ENCODE peak calls at places on chromosomes 6 and 20, in ten cellular contexts. N, P, F, M, B, W, C, X, T and O are unnamed samples.
A peak's percentile ranks its signal among the peaks of the same experiment; 100 is the strongest.

GRCh38 chr6:109183109-109183508 is 87.8 kb downstream of the CEP57L1 start:
- DNase-seq in N (no peak), P (no peak), F (no peak), M (no peak), B (no peak), W (no peak), C (no peak), X (no peak), T (no peak), O (no peak)

GRCh38 chr6:5435449-5435848 is 174.1 kb downstream of the FARS2 start:
- DNase-seq in N (no peak), P (no peak), F (no peak), M (no peak), B (no peak), W (no peak), C (no peak), X (peak; percentile 62), T (no peak), O (peak; percentile 77)

GRCh38 chr6:107587402-107587801 is 97.5 kb downstream of the SOBP start:
- DNase-seq in N (no peak), P (no peak), F (no peak), M (no peak), B (no peak), W (no peak), C (no peak), X (no peak), T (no peak), O (no peak)

GRCh38 chr6:167303660-167304625 is 12.8 kb downstream of the UNC93A start:
- DNase-seq in N (no peak), P (no peak), F (no peak), M (no peak), B (no peak), W (no peak), C (no peak), X (peak; percentile 72), T (no peak), O (no peak)

GRCh38 chr20:15603978-15604377 is 969.3 kb downstream of the KIF16B start:
- DNase-seq in N (no peak), P (no peak), F (no peak), M (no peak), B (no peak), W (no peak), C (no peak), X (no peak), T (no peak), O (no peak)

GRCh38 chr6:131062245-131063027 is 609 bp downstream of the EPB41L2 start:
- DNase-seq in N (no peak), P (no peak), F (no peak), M (no peak), B (peak; percentile 18), W (no peak), C (peak; percentile 15), X (no peak), T (no peak), O (no peak)

GRCh38 chr20:54350415-54350814 is 125.0 kb upstream of the DOK5 start:
- DNase-seq in N (no peak), P (no peak), F (no peak), M (no peak), B (no peak), W (no peak), C (no peak), X (peak; percentile 11), T (no peak), O (no peak)

GRCh38 chr6:139374357-139375238 is at the start of gene CITED2:
- DNase-seq in N (peak; percentile 83), P (peak; percentile 88), F (peak; percentile 96), M (peak; percentile 92), B (peak; percentile 92), W (peak; percentile 83), C (peak; percentile 88), X (peak; percentile 81), T (peak; percentile 90), O (peak; percentile 96)

GRCh38 chr6:26538936-26539615 is 910 bp downstream of the HMGN4 start:
- DNase-seq in N (no peak), P (no peak), F (no peak), M (no peak), B (no peak), W (no peak), C (no peak), X (no peak), T (no peak), O (no peak)

GRCh38 chr6:99879431-99879830 is 114.6 kb downstream of the MCHR2 start:
- DNase-seq in N (no peak), P (no peak), F (no peak), M (no peak), B (no peak), W (no peak), C (no peak), X (no peak), T (no peak), O (no peak)

GRCh38 chr20:57008217-57008616 is 258.2 kb downstream of the BMP7 start:
- DNase-seq in N (no peak), P (no peak), F (no peak), M (no peak), B (no peak), W (no peak), C (no peak), X (peak; percentile 36), T (no peak), O (no peak)

GRCh38 chr6:100462990-100463684 is 1.6 kb downstream of the SIM1 start:
- DNase-seq in N (no peak), P (no peak), F (no peak), M (no peak), B (no peak), W (no peak), C (no peak), X (no peak), T (no peak), O (no peak)

GRCh38 chr20:63092660-63093215 is 86.0 kb upstream of the BHLHE23 start:
- DNase-seq in N (no peak), P (no peak), F (no peak), M (no peak), B (no peak), W (no peak), C (no peak), X (no peak), T (no peak), O (no peak)

GRCh38 chr20:53621482-53622246 is 28.0 kb upstream of the ZNF217 start:
- DNase-seq in N (no peak), P (peak; percentile 87), F (peak; percentile 59), M (peak; percentile 78), B (no peak), W (no peak), C (no peak), X (peak; percentile 99), T (peak; percentile 82), O (peak; percentile 91)

GRCh38 chr6:81950877-81951276 is 198.4 kb upstream of the TENT5A start:
- DNase-seq in N (no peak), P (no peak), F (no peak), M (no peak), B (no peak), W (no peak), C (no peak), X (peak; percentile 48), T (no peak), O (no peak)

GRCh38 chr6:8131265-8131897 is 29.0 kb upstream of the EEF1E1 start:
- DNase-seq in N (peak; percentile 6), P (peak; percentile 64), F (peak; percentile 79), M (peak; percentile 29), B (peak; percentile 11), W (no peak), C (peak; percentile 8), X (peak; percentile 51), T (peak; percentile 57), O (peak; percentile 46)

GRCh38 chr6:169073311-169073710 is 180.3 kb downstream of the THBS2 start:
- DNase-seq in N (no peak), P (no peak), F (no peak), M (no peak), B (no peak), W (no peak), C (no peak), X (peak; percentile 93), T (no peak), O (peak; percentile 94)

GRCh38 chr6:24902782-24903181 is 33.0 kb downstream of the RIPOR2 start:
- DNase-seq in N (no peak), P (no peak), F (no peak), M (no peak), B (no peak), W (no peak), C (no peak), X (peak; percentile 70), T (no peak), O (peak; percentile 76)

GRCh38 chr6:107692351-107692750 is 131.8 kb downstream of the SCML4 start:
- DNase-seq in N (no peak), P (no peak), F (no peak), M (no peak), B (no peak), W (no peak), C (no peak), X (no peak), T (no peak), O (no peak)

GRCh38 chr20:47810116-47810672 is 24.9 kb upstream of the SULF2 start:
- DNase-seq in N (no peak), P (no peak), F (no peak), M (no peak), B (no peak), W (no peak), C (no peak), X (no peak), T (no peak), O (no peak)

GRCh38 chr6:33610057-33610456 is 11.1 kb upstream of the ITPR3 start:
- DNase-seq in N (no peak), P (no peak), F (no peak), M (no peak), B (no peak), W (no peak), C (no peak), X (peak; percentile 89), T (no peak), O (no peak)

GRCh38 chr6:134061440-134061839 is 9.0 kb upstream of the SLC2A12 start:
- DNase-seq in N (no peak), P (no peak), F (no peak), M (no peak), B (no peak), W (no peak), C (no peak), X (no peak), T (no peak), O (no peak)

GRCh38 chr20:49814057-49814675 is 1.5 kb downstream of the SLC9A8 start:
- DNase-seq in N (no peak), P (no peak), F (no peak), M (peak; percentile 51), B (no peak), W (no peak), C (no peak), X (no peak), T (no peak), O (no peak)

GRCh38 chr20:10984899-10985298 is 311.1 kb upstream of the JAG1 start:
- DNase-seq in N (no peak), P (no peak), F (no peak), M (no peak), B (no peak), W (no peak), C (no peak), X (no peak), T (no peak), O (no peak)

GRCh38 chr6:143268439-143268838 is 182.1 kb downstream of the ADAT2 start:
- DNase-seq in N (no peak), P (no peak), F (no peak), M (no peak), B (no peak), W (no peak), C (no peak), X (no peak), T (no peak), O (no peak)

GRCh38 chr6:13331516-13332348 is 3.4 kb upstream of the TBC1D7 start:
- DNase-seq in N (no peak), P (no peak), F (no peak), M (peak; percentile 49), B (no peak), W (no peak), C (no peak), X (peak; percentile 35), T (peak; percentile 13), O (no peak)

GRCh38 chr20:19121463-19121862 is 91.0 kb upstream of the SLC24A3 start:
- DNase-seq in N (no peak), P (no peak), F (peak; percentile 55), M (no peak), B (no peak), W (no peak), C (no peak), X (no peak), T (no peak), O (no peak)